ENCODE peak calls at places on chromosomes 12 and 14, in seven cellular contexts. One of them, this sample, is unnamed.

GRCh38 chr12:43090981-43091380 is 461.0 kb downstream of the ADAMTS20 start:
- DNase-seq in dorsolateral prefrontal cortex: no peak
- DNase-seq in pancreas: no peak
- DNase-seq in MM.1S: no peak
- DNase-seq in mucosa of descending colon: no peak
- DNase-seq in esophagus squamous epithelium: no peak
- DNase-seq in sigmoid colon: no peak
- DNase-seq in this sample: no peak

GRCh38 chr12:88509347-88509746 is 70.9 kb downstream of the KITLG start:
- DNase-seq in dorsolateral prefrontal cortex: no peak
- DNase-seq in pancreas: no peak
- DNase-seq in MM.1S: no peak
- DNase-seq in mucosa of descending colon: no peak
- DNase-seq in esophagus squamous epithelium: no peak
- DNase-seq in sigmoid colon: no peak
- DNase-seq in this sample: no peak

GRCh38 chr12:91139981-91140659 is 28.8 kb upstream of the LUM start:
- DNase-seq in dorsolateral prefrontal cortex: no peak
- DNase-seq in pancreas: no peak
- DNase-seq in MM.1S: no peak
- DNase-seq in mucosa of descending colon: no peak
- DNase-seq in esophagus squamous epithelium: no peak
- DNase-seq in sigmoid colon: no peak
- DNase-seq in this sample: no peak

GRCh38 chr12:1936406-1937320 is 18.2 kb upstream of the CACNA2D4 start:
- DNase-seq in dorsolateral prefrontal cortex: peak
- DNase-seq in pancreas: peak
- DNase-seq in MM.1S: no peak
- DNase-seq in mucosa of descending colon: peak
- DNase-seq in esophagus squamous epithelium: no peak
- DNase-seq in sigmoid colon: peak
- DNase-seq in this sample: peak

GRCh38 chr14:52089208-52089607 is 20.3 kb upstream of the NID2 start:
- DNase-seq in dorsolateral prefrontal cortex: no peak
- DNase-seq in pancreas: no peak
- DNase-seq in MM.1S: no peak
- DNase-seq in mucosa of descending colon: no peak
- DNase-seq in esophagus squamous epithelium: no peak
- DNase-seq in sigmoid colon: no peak
- DNase-seq in this sample: no peak

GRCh38 chr14:66514206-66514605 is 6.3 kb downstream of the GPHN start:
- DNase-seq in dorsolateral prefrontal cortex: no peak
- DNase-seq in pancreas: no peak
- DNase-seq in MM.1S: no peak
- DNase-seq in mucosa of descending colon: no peak
- DNase-seq in esophagus squamous epithelium: no peak
- DNase-seq in sigmoid colon: no peak
- DNase-seq in this sample: no peak

GRCh38 chr12:124436366-124436765 is 131.0 kb downstream of the NCOR2 start:
- DNase-seq in dorsolateral prefrontal cortex: no peak
- DNase-seq in pancreas: no peak
- DNase-seq in MM.1S: no peak
- DNase-seq in mucosa of descending colon: no peak
- DNase-seq in esophagus squamous epithelium: no peak
- DNase-seq in sigmoid colon: no peak
- DNase-seq in this sample: no peak

GRCh38 chr14:58969951-58970751 is 218.3 kb upstream of the DAAM1 start:
- DNase-seq in dorsolateral prefrontal cortex: no peak
- DNase-seq in pancreas: peak
- DNase-seq in MM.1S: no peak
- DNase-seq in mucosa of descending colon: no peak
- DNase-seq in esophagus squamous epithelium: no peak
- DNase-seq in sigmoid colon: no peak
- DNase-seq in this sample: no peak

GRCh38 chr14:34833545-34834523 is 41.3 kb downstream of the BAZ1A start:
- DNase-seq in dorsolateral prefrontal cortex: no peak
- DNase-seq in pancreas: no peak
- DNase-seq in MM.1S: no peak
- DNase-seq in mucosa of descending colon: no peak
- DNase-seq in esophagus squamous epithelium: no peak
- DNase-seq in sigmoid colon: no peak
- DNase-seq in this sample: no peak

GRCh38 chr14:99505089-99505488 is 23.9 kb downstream of the CCNK start:
- DNase-seq in dorsolateral prefrontal cortex: no peak
- DNase-seq in pancreas: no peak
- DNase-seq in MM.1S: no peak
- DNase-seq in mucosa of descending colon: no peak
- DNase-seq in esophagus squamous epithelium: no peak
- DNase-seq in sigmoid colon: no peak
- DNase-seq in this sample: no peak

GRCh38 chr14:97185186-97185585 is 388.0 kb downstream of the VRK1 start:
- DNase-seq in dorsolateral prefrontal cortex: no peak
- DNase-seq in pancreas: no peak
- DNase-seq in MM.1S: no peak
- DNase-seq in mucosa of descending colon: peak
- DNase-seq in esophagus squamous epithelium: no peak
- DNase-seq in sigmoid colon: no peak
- DNase-seq in this sample: no peak

GRCh38 chr14:103548463-103549351 is 13.8 kb downstream of the BAG5 start:
- DNase-seq in dorsolateral prefrontal cortex: peak
- DNase-seq in pancreas: peak
- DNase-seq in MM.1S: no peak
- DNase-seq in mucosa of descending colon: no peak
- DNase-seq in esophagus squamous epithelium: no peak
- DNase-seq in sigmoid colon: no peak
- DNase-seq in this sample: peak

GRCh38 chr14:74309125-74309654 is 6.5 kb upstream of the ABCD4 start:
- DNase-seq in dorsolateral prefrontal cortex: no peak
- DNase-seq in pancreas: no peak
- DNase-seq in MM.1S: no peak
- DNase-seq in mucosa of descending colon: no peak
- DNase-seq in esophagus squamous epithelium: no peak
- DNase-seq in sigmoid colon: no peak
- DNase-seq in this sample: no peak

GRCh38 chr14:104580961-104581360 is 1.4 kb downstream of the C14orf180 start:
- DNase-seq in dorsolateral prefrontal cortex: no peak
- DNase-seq in pancreas: peak
- DNase-seq in MM.1S: no peak
- DNase-seq in mucosa of descending colon: peak
- DNase-seq in esophagus squamous epithelium: no peak
- DNase-seq in sigmoid colon: peak
- DNase-seq in this sample: peak

GRCh38 chr12:65494537-65494936 is 216.1 kb downstream of the MSRB3 start:
- DNase-seq in dorsolateral prefrontal cortex: no peak
- DNase-seq in pancreas: no peak
- DNase-seq in MM.1S: no peak
- DNase-seq in mucosa of descending colon: no peak
- DNase-seq in esophagus squamous epithelium: no peak
- DNase-seq in sigmoid colon: no peak
- DNase-seq in this sample: no peak

DNA sequence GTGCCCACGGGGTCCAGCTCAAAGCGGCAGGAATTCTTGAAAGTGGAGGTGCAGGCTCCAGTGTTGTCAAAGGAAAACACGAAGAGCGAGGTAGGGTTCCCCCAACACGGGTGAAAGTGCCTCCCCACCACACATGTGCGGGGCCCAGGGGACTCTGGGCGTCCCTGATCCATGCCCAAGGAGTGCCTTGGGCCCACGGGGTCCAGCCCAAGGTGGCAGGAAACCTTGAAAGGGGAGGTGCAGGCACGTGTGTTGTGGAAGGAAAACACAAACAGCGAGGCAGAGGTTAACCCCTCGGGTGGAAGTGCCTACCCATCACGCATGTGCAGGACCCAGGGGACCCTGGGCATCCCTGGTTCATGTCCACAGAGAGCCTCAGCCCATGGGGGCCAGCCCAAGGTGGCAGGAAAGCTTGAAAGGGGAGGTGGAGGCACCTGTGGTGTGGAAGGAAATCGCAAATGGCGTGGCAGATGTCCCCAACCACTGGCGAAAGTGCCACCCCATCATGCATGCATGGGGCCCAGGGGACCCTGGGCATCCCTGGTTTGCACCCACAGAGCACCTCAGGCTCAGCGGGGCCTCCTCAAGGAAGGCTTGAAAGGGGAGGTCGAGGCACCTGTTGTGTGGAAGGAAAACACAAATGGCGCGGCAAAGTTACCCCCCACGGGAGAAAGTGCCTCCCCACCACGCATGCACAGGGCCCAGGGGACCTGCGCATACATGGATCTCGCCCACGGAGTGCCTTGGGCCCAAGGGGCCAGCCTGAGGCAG is 584.6 kb downstream of the ALG10 start:
- DNase-seq in dorsolateral prefrontal cortex: no peak
- DNase-seq in pancreas: peak
- DNase-seq in MM.1S: no peak
- DNase-seq in mucosa of descending colon: no peak
- DNase-seq in esophagus squamous epithelium: no peak
- DNase-seq in sigmoid colon: no peak
- DNase-seq in this sample: no peak
- H3K4me3 ChIP-seq in dorsolateral prefrontal cortex: no peak
- H3K4me3 ChIP-seq in pancreas: no peak
- H3K4me3 ChIP-seq in MM.1S: no peak
- H3K4me3 ChIP-seq in mucosa of descending colon: no peak
- H3K4me3 ChIP-seq in esophagus squamous epithelium: no peak
- H3K4me3 ChIP-seq in sigmoid colon: no peak
- H3K4me3 ChIP-seq in this sample: no peak

GRCh38 chr12:89884365-89884915 is 175.8 kb upstream of the ATP2B1 start:
- DNase-seq in dorsolateral prefrontal cortex: no peak
- DNase-seq in pancreas: no peak
- DNase-seq in MM.1S: no peak
- DNase-seq in mucosa of descending colon: no peak
- DNase-seq in esophagus squamous epithelium: no peak
- DNase-seq in sigmoid colon: no peak
- DNase-seq in this sample: no peak

GRCh38 chr12:89882051-89882450 is 173.4 kb upstream of the ATP2B1 start:
- DNase-seq in dorsolateral prefrontal cortex: no peak
- DNase-seq in pancreas: no peak
- DNase-seq in MM.1S: no peak
- DNase-seq in mucosa of descending colon: no peak
- DNase-seq in esophagus squamous epithelium: no peak
- DNase-seq in sigmoid colon: no peak
- DNase-seq in this sample: no peak

GRCh38 chr12:89884917-89885316 is 176.3 kb upstream of the ATP2B1 start:
- DNase-seq in dorsolateral prefrontal cortex: no peak
- DNase-seq in pancreas: no peak
- DNase-seq in MM.1S: no peak
- DNase-seq in mucosa of descending colon: no peak
- DNase-seq in esophagus squamous epithelium: no peak
- DNase-seq in sigmoid colon: no peak
- DNase-seq in this sample: no peak

GRCh38 chr12:89882757-89883156 is 174.1 kb upstream of the ATP2B1 start:
- DNase-seq in dorsolateral prefrontal cortex: no peak
- DNase-seq in pancreas: no peak
- DNase-seq in MM.1S: no peak
- DNase-seq in mucosa of descending colon: no peak
- DNase-seq in esophagus squamous epithelium: no peak
- DNase-seq in sigmoid colon: no peak
- DNase-seq in this sample: no peak

DNA sequence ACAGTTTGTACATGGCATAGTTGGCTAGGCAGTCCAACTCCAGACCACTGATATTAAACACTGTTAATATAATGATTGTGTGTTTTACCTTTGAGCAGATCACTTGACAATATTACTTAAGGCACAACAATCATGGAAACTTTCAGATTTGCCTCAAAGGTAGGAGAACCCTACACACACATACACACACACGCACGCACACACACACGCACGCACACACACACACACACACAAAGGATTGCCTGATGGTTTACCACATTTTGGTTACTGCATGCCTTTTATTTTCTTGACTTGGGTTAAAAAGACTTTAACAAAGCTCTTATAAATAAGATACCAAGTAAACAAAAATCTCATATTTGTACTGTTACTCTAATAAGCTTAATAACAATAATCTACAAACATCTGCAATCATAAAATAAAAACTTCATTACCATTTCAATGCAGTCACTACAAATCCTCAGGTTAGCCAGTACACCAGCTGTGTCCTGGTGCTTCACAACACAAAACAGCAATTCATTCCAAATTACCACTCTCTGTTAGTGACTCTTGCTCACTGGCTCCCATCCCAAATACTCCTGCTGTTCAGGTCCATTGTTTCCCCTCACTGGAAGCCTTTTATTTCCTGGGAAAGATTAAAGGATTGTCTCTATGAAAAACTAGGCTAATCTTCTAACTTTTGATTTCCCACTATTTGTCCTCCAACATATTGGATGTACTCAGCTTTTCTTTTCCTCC is 175.2 kb upstream of the ATP2B1 start:
- DNase-seq in dorsolateral prefrontal cortex: no peak
- DNase-seq in pancreas: no peak
- DNase-seq in MM.1S: no peak
- DNase-seq in mucosa of descending colon: no peak
- DNase-seq in esophagus squamous epithelium: no peak
- DNase-seq in sigmoid colon: no peak
- DNase-seq in this sample: no peak
- H3K4me3 ChIP-seq in dorsolateral prefrontal cortex: no peak
- H3K4me3 ChIP-seq in pancreas: no peak
- H3K4me3 ChIP-seq in MM.1S: no peak
- H3K4me3 ChIP-seq in mucosa of descending colon: no peak
- H3K4me3 ChIP-seq in esophagus squamous epithelium: no peak
- H3K4me3 ChIP-seq in sigmoid colon: no peak
- H3K4me3 ChIP-seq in this sample: no peak

DNA sequence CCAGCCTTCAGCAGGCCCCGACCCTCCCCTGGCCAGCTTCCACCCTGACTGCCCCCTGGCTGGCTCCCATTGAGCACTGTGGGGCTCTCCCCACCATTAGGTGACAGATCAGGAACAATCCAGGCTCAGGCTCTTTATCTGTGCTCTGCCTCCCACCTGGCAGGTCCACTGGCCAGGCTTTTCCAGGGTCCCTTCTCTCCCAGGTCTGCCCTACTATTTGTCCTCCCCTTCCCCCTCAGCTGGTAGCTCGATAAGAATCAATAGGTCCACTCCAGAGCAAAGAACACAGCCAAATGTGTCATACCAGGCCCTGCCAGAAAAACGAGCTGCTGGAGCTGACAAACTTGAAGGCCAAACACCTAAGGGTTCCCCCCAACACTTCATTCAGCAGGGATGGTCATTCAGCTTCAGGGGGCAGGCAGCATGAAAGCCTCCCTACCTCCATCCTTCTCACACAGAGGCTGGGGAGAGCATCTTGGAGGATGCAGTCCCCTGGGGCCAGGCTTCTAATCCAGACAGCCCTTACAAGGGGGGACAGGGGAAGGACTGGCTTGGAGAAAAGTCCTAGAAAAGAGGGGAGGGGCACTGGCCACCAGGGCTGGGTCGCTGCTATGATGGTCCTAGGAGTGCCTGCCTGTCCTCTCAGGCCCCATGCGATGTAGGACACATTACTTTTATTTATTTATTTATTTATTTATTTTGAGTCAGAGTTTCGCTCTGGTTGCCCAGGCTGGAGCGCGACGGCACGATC is 1.9 kb upstream of the KRT18 start:
- DNase-seq in dorsolateral prefrontal cortex: no peak
- DNase-seq in pancreas: peak
- DNase-seq in MM.1S: no peak
- DNase-seq in mucosa of descending colon: no peak
- DNase-seq in esophagus squamous epithelium: no peak
- DNase-seq in sigmoid colon: no peak
- DNase-seq in this sample: no peak
- H3K4me3 ChIP-seq in dorsolateral prefrontal cortex: no peak
- H3K4me3 ChIP-seq in pancreas: no peak
- H3K4me3 ChIP-seq in MM.1S: no peak
- H3K4me3 ChIP-seq in mucosa of descending colon: no peak
- H3K4me3 ChIP-seq in esophagus squamous epithelium: no peak
- H3K4me3 ChIP-seq in sigmoid colon: no peak
- H3K4me3 ChIP-seq in this sample: no peak

GRCh38 chr12:56510786-56511185 is 10.8 kb upstream of the RBMS2 start:
- DNase-seq in dorsolateral prefrontal cortex: no peak
- DNase-seq in pancreas: no peak
- DNase-seq in MM.1S: no peak
- DNase-seq in mucosa of descending colon: no peak
- DNase-seq in esophagus squamous epithelium: no peak
- DNase-seq in sigmoid colon: no peak
- DNase-seq in this sample: no peak
- H3K4me3 ChIP-seq in dorsolateral prefrontal cortex: no peak
- H3K4me3 ChIP-seq in pancreas: no peak
- H3K4me3 ChIP-seq in MM.1S: no peak
- H3K4me3 ChIP-seq in mucosa of descending colon: no peak
- H3K4me3 ChIP-seq in esophagus squamous epithelium: no peak
- H3K4me3 ChIP-seq in sigmoid colon: no peak
- H3K4me3 ChIP-seq in this sample: no peak